ENCODE peak calls at places on chromosome 1, in four cellular contexts. One of them, this sample, is unnamed.

GRCh38 chr1:112852276-112852675 is 103.7 kb downstream of the SLC16A1 start:
- DNase-seq in HCEC 1CT: no peak
- DNase-seq in T-helper 9 cell: no peak
- DNase-seq in iris pigment epithelial cell: no peak
- DNase-seq in this sample: no peak

GRCh38 chr1:53502641-53503432 is 43.6 kb downstream of the DMRTB1 start:
- DNase-seq in HCEC 1CT: no peak
- DNase-seq in T-helper 9 cell: no peak
- DNase-seq in iris pigment epithelial cell: no peak
- DNase-seq in this sample: no peak

GRCh38 chr1:5856246-5856815 is 135.9 kb downstream of the NPHP4 start:
- DNase-seq in T-helper 9 cell: no peak
- DNase-seq in iris pigment epithelial cell: peak; percentile 69
- DNase-seq in HCEC 1CT: no peak
- DNase-seq in this sample: no peak

GRCh38 chr1:89519779-89520358 is 4.8 kb upstream of the LRRC8B start:
- DNase-seq in T-helper 9 cell: peak; percentile 9
- DNase-seq in HCEC 1CT: peak; percentile 59
- DNase-seq in iris pigment epithelial cell: peak; percentile 68
- DNase-seq in this sample: peak; percentile 3

GRCh38 chr1:232440325-232441059 is 189.4 kb downstream of the SIPA1L2 start:
- DNase-seq in iris pigment epithelial cell: no peak
- DNase-seq in T-helper 9 cell: no peak
- DNase-seq in HCEC 1CT: no peak
- DNase-seq in this sample: no peak

GRCh38 chr1:234551032-234551378 is 59.0 kb downstream of the IRF2BP2 start:
- DNase-seq in T-helper 9 cell: no peak
- DNase-seq in iris pigment epithelial cell: no peak
- DNase-seq in HCEC 1CT: no peak
- DNase-seq in this sample: no peak

GRCh38 chr1:74593887-74594866 is 79.4 kb downstream of the ERICH3 start:
- DNase-seq in T-helper 9 cell: no peak
- DNase-seq in HCEC 1CT: no peak
- DNase-seq in iris pigment epithelial cell: no peak
- DNase-seq in this sample: no peak

GRCh38 chr1:44016081-44016874 is 15.0 kb downstream of the SLC6A9 start:
- DNase-seq in HCEC 1CT: no peak
- DNase-seq in T-helper 9 cell: no peak
- DNase-seq in iris pigment epithelial cell: no peak
- DNase-seq in this sample: no peak

GRCh38 chr1:69139007-69139406 is 428.7 kb upstream of the LRRC7 start:
- DNase-seq in T-helper 9 cell: no peak
- DNase-seq in iris pigment epithelial cell: no peak
- DNase-seq in HCEC 1CT: no peak
- DNase-seq in this sample: no peak

GRCh38 chr1:169117599-169117998 is 11.1 kb downstream of the ATP1B1 start:
- DNase-seq in iris pigment epithelial cell: peak; percentile 65
- DNase-seq in T-helper 9 cell: no peak
- DNase-seq in HCEC 1CT: no peak
- DNase-seq in this sample: no peak

GRCh38 chr1:30822006-30822405 is 64.4 kb upstream of the LAPTM5 start:
- DNase-seq in HCEC 1CT: no peak
- DNase-seq in T-helper 9 cell: no peak
- DNase-seq in iris pigment epithelial cell: no peak
- DNase-seq in this sample: no peak

GRCh38 chr1:24830680-24831272 is 85.5 kb downstream of the CLIC4 start:
- DNase-seq in HCEC 1CT: peak; percentile 76
- DNase-seq in iris pigment epithelial cell: peak; percentile 74
- DNase-seq in T-helper 9 cell: no peak
- DNase-seq in this sample: no peak

GRCh38 chr1:34164510-34165381 is at the start of gene CSMD2:
- DNase-seq in iris pigment epithelial cell: peak; percentile 59
- DNase-seq in T-helper 9 cell: no peak
- DNase-seq in HCEC 1CT: no peak
- DNase-seq in this sample: no peak

GRCh38 chr1:25731626-25732370 is 68.2 kb upstream of the SELENON start:
- DNase-seq in T-helper 9 cell: no peak
- DNase-seq in HCEC 1CT: no peak
- DNase-seq in iris pigment epithelial cell: no peak
- DNase-seq in this sample: no peak

GRCh38 chr1:25011966-25012625 is 82.0 kb upstream of the RUNX3 start:
- DNase-seq in T-helper 9 cell: no peak
- DNase-seq in iris pigment epithelial cell: no peak
- DNase-seq in HCEC 1CT: no peak
- DNase-seq in this sample: no peak

GRCh38 chr1:212951058-212951923 is 950 bp downstream of the VASH2 start:
- DNase-seq in HCEC 1CT: no peak
- DNase-seq in T-helper 9 cell: no peak
- DNase-seq in iris pigment epithelial cell: no peak
- DNase-seq in this sample: no peak

GRCh38 chr1:119275145-119275929 is 93.2 kb upstream of the HAO2 start:
- DNase-seq in HCEC 1CT: peak; percentile 63
- DNase-seq in iris pigment epithelial cell: peak; percentile 68
- DNase-seq in T-helper 9 cell: peak; percentile 3
- DNase-seq in this sample: no peak

GRCh38 chr1:61013953-61014667 is 68.3 kb upstream of the NFIA start:
- DNase-seq in HCEC 1CT: no peak
- DNase-seq in iris pigment epithelial cell: no peak
- DNase-seq in T-helper 9 cell: no peak
- DNase-seq in this sample: no peak

GRCh38 chr1:186297439-186297838 is 77.6 kb downstream of the TPR start:
- DNase-seq in HCEC 1CT: no peak
- DNase-seq in T-helper 9 cell: no peak
- DNase-seq in iris pigment epithelial cell: peak; percentile 45
- DNase-seq in this sample: no peak

GRCh38 chr1:170929412-170929834 is 5.9 kb upstream of the MROH9 start:
- DNase-seq in iris pigment epithelial cell: peak; percentile 59
- DNase-seq in HCEC 1CT: no peak
- DNase-seq in T-helper 9 cell: no peak
- DNase-seq in this sample: no peak

GRCh38 chr1:218395916-218396315 is 50.8 kb downstream of the TGFB2 start:
- DNase-seq in iris pigment epithelial cell: peak; percentile 49
- DNase-seq in T-helper 9 cell: no peak
- DNase-seq in HCEC 1CT: no peak
- DNase-seq in this sample: no peak

GRCh38 chr1:235883261-235883927 is 16.7 kb upstream of the LYST start:
- DNase-seq in iris pigment epithelial cell: peak; percentile 96
- DNase-seq in HCEC 1CT: peak; percentile 92
- DNase-seq in T-helper 9 cell: no peak
- DNase-seq in this sample: no peak

GRCh38 chr1:44571712-44572571 is 102.3 kb downstream of the TMEM53 start:
- DNase-seq in HCEC 1CT: no peak
- DNase-seq in T-helper 9 cell: no peak
- DNase-seq in iris pigment epithelial cell: no peak
- DNase-seq in this sample: no peak

GRCh38 chr1:206895837-206896242 is 1.4 kb upstream of the IL24 start:
- DNase-seq in T-helper 9 cell: no peak
- DNase-seq in iris pigment epithelial cell: peak; percentile 22
- DNase-seq in HCEC 1CT: peak; percentile 88
- DNase-seq in this sample: no peak

GRCh38 chr1:24141311-24141997 is 1.5 kb downstream of the IL22RA1 start:
- DNase-seq in T-helper 9 cell: no peak
- DNase-seq in HCEC 1CT: no peak
- DNase-seq in iris pigment epithelial cell: peak; percentile 10
- DNase-seq in this sample: no peak

GRCh38 chr1:114209971-114210370 is 56.3 kb upstream of the SYT6 start:
- DNase-seq in iris pigment epithelial cell: no peak
- DNase-seq in T-helper 9 cell: no peak
- DNase-seq in HCEC 1CT: no peak
- DNase-seq in this sample: no peak

GRCh38 chr1:48003741-48004503 is 6.7 kb upstream of the TRABD2B start:
- DNase-seq in iris pigment epithelial cell: no peak
- DNase-seq in T-helper 9 cell: no peak
- DNase-seq in HCEC 1CT: no peak
- DNase-seq in this sample: no peak

This sample was measured in T-helper 22 cell.